ENCODE peak calls at places on chromosomes 6 and 20, in eight cellular contexts. One of them, this sample, is unnamed.

GRCh38 chr20:50187403-50188051 is 3.1 kb upstream of the CEBPB start:
- DNase-seq in breast epithelium: peak
- DNase-seq in mesenteric fat pad: no peak
- DNase-seq in EH: peak
- DNase-seq in CD8-positive, alpha-beta memory T cell: no peak
- DNase-seq in stimulated activated effector memory CD8-positive, alpha-beta T cell treated with anti-CD3 and anti-CD28 coated beads, Interleukin-12 subunit alpha, Interleukin-12 subunit beta, amount 100 ng/mL, for 72 hours: no peak
- DNase-seq in pancreas: no peak
- DNase-seq in A673: peak
- DNase-seq in this sample: no peak

GRCh38 chr6:113246186-113246585 is 611.0 kb upstream of the MARCKS start:
- DNase-seq in CD8-positive, alpha-beta memory T cell: no peak
- DNase-seq in EH: peak
- DNase-seq in A673: no peak
- DNase-seq in breast epithelium: no peak
- DNase-seq in mesenteric fat pad: no peak
- DNase-seq in stimulated activated effector memory CD8-positive, alpha-beta T cell treated with anti-CD3 and anti-CD28 coated beads, Interleukin-12 subunit alpha, Interleukin-12 subunit beta, amount 100 ng/mL, for 72 hours: no peak
- DNase-seq in pancreas: no peak
- DNase-seq in this sample: no peak

GRCh38 chr6:72530152-72530551 is 91.7 kb upstream of the KCNQ5 start:
- DNase-seq in A673: no peak
- DNase-seq in mesenteric fat pad: no peak
- DNase-seq in CD8-positive, alpha-beta memory T cell: no peak
- DNase-seq in pancreas: no peak
- DNase-seq in EH: peak
- DNase-seq in breast epithelium: no peak
- DNase-seq in stimulated activated effector memory CD8-positive, alpha-beta T cell treated with anti-CD3 and anti-CD28 coated beads, Interleukin-12 subunit alpha, Interleukin-12 subunit beta, amount 100 ng/mL, for 72 hours: no peak
- DNase-seq in this sample: no peak

GRCh38 chr6:103273048-103273447 is 1586.7 kb downstream of the HACE1 start:
- DNase-seq in pancreas: no peak
- DNase-seq in stimulated activated effector memory CD8-positive, alpha-beta T cell treated with anti-CD3 and anti-CD28 coated beads, Interleukin-12 subunit alpha, Interleukin-12 subunit beta, amount 100 ng/mL, for 72 hours: no peak
- DNase-seq in breast epithelium: no peak
- DNase-seq in EH: no peak
- DNase-seq in A673: peak
- DNase-seq in CD8-positive, alpha-beta memory T cell: no peak
- DNase-seq in mesenteric fat pad: no peak
- DNase-seq in this sample: no peak

GRCh38 chr20:37042986-37043972 is 52.5 kb downstream of the RBL1 start:
- DNase-seq in pancreas: no peak
- DNase-seq in EH: no peak
- DNase-seq in mesenteric fat pad: peak
- DNase-seq in stimulated activated effector memory CD8-positive, alpha-beta T cell treated with anti-CD3 and anti-CD28 coated beads, Interleukin-12 subunit alpha, Interleukin-12 subunit beta, amount 100 ng/mL, for 72 hours: peak
- DNase-seq in A673: no peak
- DNase-seq in CD8-positive, alpha-beta memory T cell: peak
- DNase-seq in breast epithelium: no peak
- DNase-seq in this sample: peak

GRCh38 chr6:169991913-169992312 is 240.5 kb downstream of the ERMARD start:
- DNase-seq in mesenteric fat pad: peak
- DNase-seq in pancreas: no peak
- DNase-seq in breast epithelium: no peak
- DNase-seq in EH: no peak
- DNase-seq in A673: no peak
- DNase-seq in stimulated activated effector memory CD8-positive, alpha-beta T cell treated with anti-CD3 and anti-CD28 coated beads, Interleukin-12 subunit alpha, Interleukin-12 subunit beta, amount 100 ng/mL, for 72 hours: no peak
- DNase-seq in CD8-positive, alpha-beta memory T cell: no peak
- DNase-seq in this sample: no peak

GRCh38 chr6:31180500-31180899 is 10.0 kb upstream of the POU5F1 start:
- DNase-seq in breast epithelium: peak
- DNase-seq in mesenteric fat pad: no peak
- DNase-seq in pancreas: peak
- DNase-seq in CD8-positive, alpha-beta memory T cell: peak
- DNase-seq in EH: peak
- DNase-seq in A673: no peak
- DNase-seq in stimulated activated effector memory CD8-positive, alpha-beta T cell treated with anti-CD3 and anti-CD28 coated beads, Interleukin-12 subunit alpha, Interleukin-12 subunit beta, amount 100 ng/mL, for 72 hours: peak
- DNase-seq in this sample: peak

GRCh38 chr20:46995561-46996142 is 101.0 kb downstream of the EYA2 start:
- DNase-seq in stimulated activated effector memory CD8-positive, alpha-beta T cell treated with anti-CD3 and anti-CD28 coated beads, Interleukin-12 subunit alpha, Interleukin-12 subunit beta, amount 100 ng/mL, for 72 hours: no peak
- DNase-seq in breast epithelium: no peak
- DNase-seq in pancreas: no peak
- DNase-seq in EH: no peak
- DNase-seq in mesenteric fat pad: no peak
- DNase-seq in A673: no peak
- DNase-seq in CD8-positive, alpha-beta memory T cell: no peak
- DNase-seq in this sample: no peak

GRCh38 chr6:156029296-156029985 is 573.8 kb upstream of the NOX3 start:
- DNase-seq in EH: no peak
- DNase-seq in pancreas: no peak
- DNase-seq in A673: peak
- DNase-seq in stimulated activated effector memory CD8-positive, alpha-beta T cell treated with anti-CD3 and anti-CD28 coated beads, Interleukin-12 subunit alpha, Interleukin-12 subunit beta, amount 100 ng/mL, for 72 hours: no peak
- DNase-seq in CD8-positive, alpha-beta memory T cell: no peak
- DNase-seq in breast epithelium: no peak
- DNase-seq in mesenteric fat pad: no peak
- DNase-seq in this sample: no peak

GRCh38 chr20:49724637-49725606 is 11.2 kb upstream of the B4GALT5 start:
- DNase-seq in EH: peak
- DNase-seq in breast epithelium: peak
- DNase-seq in mesenteric fat pad: peak
- DNase-seq in A673: no peak
- DNase-seq in pancreas: peak
- DNase-seq in stimulated activated effector memory CD8-positive, alpha-beta T cell treated with anti-CD3 and anti-CD28 coated beads, Interleukin-12 subunit alpha, Interleukin-12 subunit beta, amount 100 ng/mL, for 72 hours: no peak
- DNase-seq in CD8-positive, alpha-beta memory T cell: no peak
- DNase-seq in this sample: no peak

GRCh38 chr6:163191704-163192537 is 222.6 kb upstream of the QKI start:
- DNase-seq in pancreas: no peak
- DNase-seq in stimulated activated effector memory CD8-positive, alpha-beta T cell treated with anti-CD3 and anti-CD28 coated beads, Interleukin-12 subunit alpha, Interleukin-12 subunit beta, amount 100 ng/mL, for 72 hours: no peak
- DNase-seq in CD8-positive, alpha-beta memory T cell: no peak
- DNase-seq in mesenteric fat pad: no peak
- DNase-seq in A673: no peak
- DNase-seq in EH: no peak
- DNase-seq in breast epithelium: no peak
- DNase-seq in this sample: no peak

GRCh38 chr6:106104941-106105340 is 18.8 kb downstream of the PRDM1 start:
- DNase-seq in pancreas: no peak
- DNase-seq in breast epithelium: no peak
- DNase-seq in mesenteric fat pad: no peak
- DNase-seq in CD8-positive, alpha-beta memory T cell: no peak
- DNase-seq in EH: no peak
- DNase-seq in stimulated activated effector memory CD8-positive, alpha-beta T cell treated with anti-CD3 and anti-CD28 coated beads, Interleukin-12 subunit alpha, Interleukin-12 subunit beta, amount 100 ng/mL, for 72 hours: no peak
- DNase-seq in A673: no peak
- DNase-seq in this sample: no peak

GRCh38 chr6:30344191-30344867 is 627 bp upstream of the RPP21 start:
- DNase-seq in pancreas: no peak
- DNase-seq in mesenteric fat pad: no peak
- DNase-seq in EH: no peak
- DNase-seq in stimulated activated effector memory CD8-positive, alpha-beta T cell treated with anti-CD3 and anti-CD28 coated beads, Interleukin-12 subunit alpha, Interleukin-12 subunit beta, amount 100 ng/mL, for 72 hours: no peak
- DNase-seq in A673: no peak
- DNase-seq in breast epithelium: no peak
- DNase-seq in CD8-positive, alpha-beta memory T cell: no peak
- DNase-seq in this sample: no peak

GRCh38 chr20:47487175-47487917 is 14.3 kb upstream of the NCOA3 start:
- DNase-seq in CD8-positive, alpha-beta memory T cell: peak
- DNase-seq in A673: no peak
- DNase-seq in stimulated activated effector memory CD8-positive, alpha-beta T cell treated with anti-CD3 and anti-CD28 coated beads, Interleukin-12 subunit alpha, Interleukin-12 subunit beta, amount 100 ng/mL, for 72 hours: peak
- DNase-seq in EH: no peak
- DNase-seq in mesenteric fat pad: no peak
- DNase-seq in breast epithelium: no peak
- DNase-seq in pancreas: no peak
- DNase-seq in this sample: peak

This sample was measured in naive thymus-derived CD8-positive, alpha-beta T cell.